ENCODE peak calls at places on chromosomes 3 and 15, in seven cellular contexts. One of them, this sample, is unnamed.

GRCh38 chr3:43417133-43417532 is 130.8 kb downstream of the SNRK start:
- DNase-seq in heart left ventricle: no peak
- DNase-seq in ovary: no peak
- DNase-seq in GM12892: no peak
- DNase-seq in endothelial cell of umbilical vein: no peak
- DNase-seq in testis: peak
- DNase-seq in adrenal gland: no peak
- DNase-seq in this sample: no peak

GRCh38 chr15:51874751-51875644 is 45.5 kb downstream of the TMOD3 start:
- DNase-seq in testis: no peak
- DNase-seq in GM12892: no peak
- DNase-seq in ovary: no peak
- DNase-seq in adrenal gland: no peak
- DNase-seq in heart left ventricle: no peak
- DNase-seq in endothelial cell of umbilical vein: peak
- DNase-seq in this sample: peak

GRCh38 chr15:56428821-56429458 is 36.0 kb downstream of the MNS1 start:
- DNase-seq in heart left ventricle: no peak
- DNase-seq in adrenal gland: no peak
- DNase-seq in ovary: no peak
- DNase-seq in GM12892: no peak
- DNase-seq in endothelial cell of umbilical vein: peak
- DNase-seq in testis: no peak
- DNase-seq in this sample: no peak

GRCh38 chr15:63352808-63353207 is 28.8 kb downstream of the CA12 start:
- DNase-seq in adrenal gland: no peak
- DNase-seq in testis: no peak
- DNase-seq in ovary: no peak
- DNase-seq in endothelial cell of umbilical vein: no peak
- DNase-seq in GM12892: no peak
- DNase-seq in heart left ventricle: no peak
- DNase-seq in this sample: no peak

GRCh38 chr3:8632402-8633237 is 12.0 kb downstream of the SSUH2 start:
- DNase-seq in endothelial cell of umbilical vein: no peak
- DNase-seq in adrenal gland: no peak
- DNase-seq in ovary: no peak
- DNase-seq in testis: no peak
- DNase-seq in GM12892: no peak
- DNase-seq in heart left ventricle: no peak
- DNase-seq in this sample: no peak

GRCh38 chr3:67655364-67656121 is 1.1 kb upstream of the SUCLG2 start:
- DNase-seq in testis: peak
- DNase-seq in GM12892: no peak
- DNase-seq in heart left ventricle: peak
- DNase-seq in adrenal gland: peak
- DNase-seq in endothelial cell of umbilical vein: no peak
- DNase-seq in ovary: no peak
- DNase-seq in this sample: no peak

GRCh38 chr3:172153335-172153861 is 114.0 kb downstream of the FNDC3B start:
- DNase-seq in ovary: peak
- DNase-seq in endothelial cell of umbilical vein: peak
- DNase-seq in GM12892: no peak
- DNase-seq in adrenal gland: peak
- DNase-seq in testis: peak
- DNase-seq in heart left ventricle: peak
- DNase-seq in this sample: peak

GRCh38 chr15:40878785-40879184 is 4.8 kb upstream of the RHOV start:
- DNase-seq in endothelial cell of umbilical vein: no peak
- DNase-seq in adrenal gland: no peak
- DNase-seq in testis: no peak
- DNase-seq in GM12892: no peak
- DNase-seq in ovary: no peak
- DNase-seq in heart left ventricle: no peak
- DNase-seq in this sample: peak

GRCh38 chr3:31423522-31423921 is 109.2 kb upstream of the STT3B start:
- DNase-seq in testis: peak
- DNase-seq in ovary: peak
- DNase-seq in heart left ventricle: no peak
- DNase-seq in endothelial cell of umbilical vein: no peak
- DNase-seq in GM12892: no peak
- DNase-seq in adrenal gland: peak
- DNase-seq in this sample: no peak

GRCh38 chr3:65867463-65868210 is 171.1 kb downstream of the MAGI1 start:
- DNase-seq in endothelial cell of umbilical vein: no peak
- DNase-seq in testis: no peak
- DNase-seq in ovary: no peak
- DNase-seq in heart left ventricle: no peak
- DNase-seq in adrenal gland: no peak
- DNase-seq in GM12892: no peak
- DNase-seq in this sample: no peak

GRCh38 chr3:195555110-195555509 is 12.0 kb upstream of the PPP1R2 start:
- DNase-seq in endothelial cell of umbilical vein: no peak
- DNase-seq in heart left ventricle: no peak
- DNase-seq in testis: no peak
- DNase-seq in GM12892: no peak
- DNase-seq in adrenal gland: no peak
- DNase-seq in ovary: no peak
- DNase-seq in this sample: no peak

GRCh38 chr15:61951949-61952348 is 108.3 kb downstream of the VPS13C start:
- DNase-seq in testis: peak
- DNase-seq in endothelial cell of umbilical vein: peak
- DNase-seq in ovary: no peak
- DNase-seq in GM12892: no peak
- DNase-seq in adrenal gland: no peak
- DNase-seq in heart left ventricle: no peak
- DNase-seq in this sample: no peak

GRCh38 chr15:99409097-99409473 is 156.7 kb upstream of the MEF2A start:
- DNase-seq in adrenal gland: peak
- DNase-seq in heart left ventricle: peak
- DNase-seq in testis: peak
- DNase-seq in ovary: peak
- DNase-seq in endothelial cell of umbilical vein: peak
- DNase-seq in GM12892: no peak
- DNase-seq in this sample: peak

GRCh38 chr3:175421897-175422296 is 562.8 kb downstream of the NAALADL2 start:
- DNase-seq in adrenal gland: no peak
- DNase-seq in ovary: no peak
- DNase-seq in testis: no peak
- DNase-seq in heart left ventricle: no peak
- DNase-seq in endothelial cell of umbilical vein: no peak
- DNase-seq in GM12892: no peak
- DNase-seq in this sample: no peak

DNA sequence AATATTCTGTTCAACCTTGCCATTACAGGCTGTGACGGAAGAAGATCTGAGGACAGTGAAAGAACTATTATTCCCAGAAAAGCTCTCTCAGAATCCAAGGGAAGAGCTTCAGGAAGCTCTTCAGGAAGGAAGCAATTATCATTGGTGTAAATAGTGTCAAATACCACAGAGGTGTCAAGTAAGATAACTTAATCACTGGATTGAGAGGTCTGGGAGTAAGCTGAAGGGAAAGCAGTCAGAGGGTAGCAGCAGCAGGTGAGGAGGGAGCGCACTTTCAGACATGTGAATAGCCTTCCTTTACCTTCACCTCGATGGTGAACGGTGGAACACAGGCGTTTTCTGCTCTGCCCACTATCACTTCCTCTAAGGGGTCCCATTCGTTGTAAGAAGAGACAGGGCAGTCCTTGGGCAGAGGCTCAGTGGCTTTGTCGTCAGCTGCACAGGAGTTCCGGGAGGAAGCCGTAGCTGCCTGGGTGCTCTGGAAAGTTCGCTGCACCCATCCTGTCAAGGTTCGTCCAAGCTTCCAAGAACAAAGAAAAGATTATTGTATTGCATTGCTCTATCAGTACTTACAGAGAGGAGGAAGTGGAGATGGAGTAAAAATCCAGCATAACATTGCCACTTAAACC is 1.9 kb downstream of the GATM start:
- DNase-seq in heart left ventricle: no peak
- DNase-seq in ovary: no peak
- DNase-seq in adrenal gland: no peak
- DNase-seq in testis: no peak
- DNase-seq in GM12892: no peak
- DNase-seq in endothelial cell of umbilical vein: no peak
- DNase-seq in this sample: no peak
- TF ChIP-seq POLR2A in heart left ventricle: no peak
- TF ChIP-seq POLR2A in ovary: no peak
- TF ChIP-seq POLR2A in adrenal gland: no peak
- TF ChIP-seq POLR2A in testis: no peak
- TF ChIP-seq POLR2A in GM12892: no peak
- TF ChIP-seq POLR2A in endothelial cell of umbilical vein: no peak
- TF ChIP-seq POLR2A in this sample: no peak

GRCh38 chr3:15860014-15860934 is 62.5 kb upstream of the ANKRD28 start:
- DNase-seq in heart left ventricle: no peak
- DNase-seq in GM12892: peak
- DNase-seq in testis: peak
- DNase-seq in endothelial cell of umbilical vein: peak
- DNase-seq in adrenal gland: peak
- DNase-seq in ovary: peak
- DNase-seq in this sample: peak

GRCh38 chr3:15859507-15860013 is 61.8 kb upstream of the ANKRD28 start:
- DNase-seq in heart left ventricle: peak
- DNase-seq in adrenal gland: peak
- DNase-seq in ovary: peak
- DNase-seq in testis: peak
- DNase-seq in GM12892: peak
- DNase-seq in endothelial cell of umbilical vein: peak
- DNase-seq in this sample: peak

GRCh38 chr3:15861163-15861562 is 63.4 kb upstream of the ANKRD28 start:
- DNase-seq in endothelial cell of umbilical vein: no peak
- DNase-seq in ovary: no peak
- DNase-seq in adrenal gland: no peak
- DNase-seq in GM12892: no peak
- DNase-seq in heart left ventricle: no peak
- DNase-seq in testis: no peak
- DNase-seq in this sample: no peak

GRCh38 chr3:15858547-15859506 is 61.0 kb upstream of the ANKRD28 start:
- DNase-seq in ovary: peak
- DNase-seq in endothelial cell of umbilical vein: peak
- DNase-seq in heart left ventricle: peak
- DNase-seq in GM12892: peak
- DNase-seq in adrenal gland: peak
- DNase-seq in testis: peak
- DNase-seq in this sample: peak
- TF ChIP-seq POLR2A in ovary: no peak
- TF ChIP-seq POLR2A in endothelial cell of umbilical vein: no peak
- TF ChIP-seq POLR2A in heart left ventricle: no peak
- TF ChIP-seq POLR2A in GM12892: peak
- TF ChIP-seq POLR2A in adrenal gland: no peak
- TF ChIP-seq POLR2A in testis: no peak
- TF ChIP-seq POLR2A in this sample: no peak

GRCh38 chr3:14402304-14402811 is at the start of gene SLC6A6:
- DNase-seq in heart left ventricle: peak
- DNase-seq in testis: peak
- DNase-seq in endothelial cell of umbilical vein: peak
- DNase-seq in adrenal gland: peak
- DNase-seq in ovary: peak
- DNase-seq in GM12892: peak
- DNase-seq in this sample: peak
- TF ChIP-seq POLR2A in heart left ventricle: no peak
- TF ChIP-seq POLR2A in testis: no peak
- TF ChIP-seq POLR2A in endothelial cell of umbilical vein: peak
- TF ChIP-seq POLR2A in adrenal gland: peak
- TF ChIP-seq POLR2A in ovary: no peak
- TF ChIP-seq POLR2A in GM12892: peak
- TF ChIP-seq POLR2A in this sample: peak

GRCh38 chr3:149177122-149177521 is 44.5 kb downstream of the CP start:
- DNase-seq in testis: no peak
- DNase-seq in GM12892: no peak
- DNase-seq in heart left ventricle: no peak
- DNase-seq in adrenal gland: no peak
- DNase-seq in endothelial cell of umbilical vein: no peak
- DNase-seq in ovary: no peak
- DNase-seq in this sample: no peak

GRCh38 chr3:149174901-149175300 is 45.5 kb downstream of the HPS3 start:
- DNase-seq in testis: no peak
- DNase-seq in adrenal gland: no peak
- DNase-seq in endothelial cell of umbilical vein: no peak
- DNase-seq in GM12892: no peak
- DNase-seq in heart left ventricle: no peak
- DNase-seq in ovary: no peak
- DNase-seq in this sample: no peak

GRCh38 chr3:149179225-149179624 is 42.4 kb downstream of the CP start:
- DNase-seq in endothelial cell of umbilical vein: peak
- DNase-seq in heart left ventricle: no peak
- DNase-seq in testis: no peak
- DNase-seq in ovary: no peak
- DNase-seq in adrenal gland: no peak
- DNase-seq in GM12892: no peak
- DNase-seq in this sample: no peak

GRCh38 chr3:149181179-149181578 is 40.5 kb downstream of the CP start:
- DNase-seq in GM12892: no peak
- DNase-seq in heart left ventricle: no peak
- DNase-seq in testis: no peak
- DNase-seq in endothelial cell of umbilical vein: no peak
- DNase-seq in ovary: no peak
- DNase-seq in adrenal gland: no peak
- DNase-seq in this sample: no peak

DNA sequence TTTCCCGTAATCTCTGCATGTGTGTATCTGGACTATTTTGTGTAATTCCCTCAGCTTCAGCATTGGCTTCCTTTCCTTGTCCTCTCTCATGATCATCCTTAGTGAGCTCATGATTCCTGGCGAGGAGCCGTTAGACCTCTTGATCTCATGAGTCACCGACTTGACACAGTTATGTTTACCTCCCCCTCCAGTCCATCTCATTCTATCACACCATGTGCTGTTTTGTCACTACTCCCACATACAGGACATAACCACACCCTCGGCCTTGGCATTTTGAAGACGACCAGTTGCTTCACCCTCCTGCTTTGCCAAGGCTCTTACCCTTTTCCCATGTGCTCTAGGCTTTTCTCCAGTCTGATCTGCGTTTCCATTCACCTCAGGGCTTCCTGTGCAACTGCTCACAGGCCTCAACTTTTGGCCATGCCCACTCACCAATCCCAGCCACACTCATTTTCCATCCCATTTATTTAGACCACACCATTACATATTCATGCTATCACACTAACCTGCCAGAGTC is 41.5 kb downstream of the CP start:
- DNase-seq in testis: peak
- DNase-seq in adrenal gland: peak
- DNase-seq in endothelial cell of umbilical vein: peak
- DNase-seq in ovary: peak
- DNase-seq in GM12892: no peak
- DNase-seq in heart left ventricle: peak
- DNase-seq in this sample: peak
- TF ChIP-seq POLR2A in testis: no peak
- TF ChIP-seq POLR2A in adrenal gland: peak
- TF ChIP-seq POLR2A in endothelial cell of umbilical vein: no peak
- TF ChIP-seq POLR2A in ovary: no peak
- TF ChIP-seq POLR2A in GM12892: no peak
- TF ChIP-seq POLR2A in heart left ventricle: no peak
- TF ChIP-seq POLR2A in this sample: no peak

DNA sequence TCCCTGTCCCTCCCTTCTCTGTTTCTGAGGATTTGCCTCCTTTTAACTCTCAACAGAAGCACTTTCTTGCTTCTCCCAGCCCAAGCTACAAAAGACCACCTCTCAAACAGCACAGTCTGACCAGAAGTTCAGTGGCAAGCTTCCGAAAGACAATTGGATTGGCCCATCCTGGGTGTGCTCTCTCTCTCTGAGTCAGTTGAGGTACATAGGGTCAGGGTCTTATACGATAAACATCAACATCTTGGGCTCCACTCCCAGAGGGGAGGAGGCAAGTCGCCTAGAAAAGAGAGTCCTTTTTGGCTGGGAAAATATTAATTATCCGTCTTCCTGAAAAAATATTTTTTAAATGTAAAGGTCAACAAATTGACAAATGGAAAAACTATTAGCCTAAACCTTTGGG is 155.8 kb downstream of the TMCO5A start:
- DNase-seq in testis: no peak
- DNase-seq in endothelial cell of umbilical vein: no peak
- DNase-seq in heart left ventricle: no peak
- DNase-seq in ovary: peak
- DNase-seq in adrenal gland: no peak
- DNase-seq in GM12892: no peak
- DNase-seq in this sample: no peak
- TF ChIP-seq POLR2A in testis: no peak
- TF ChIP-seq POLR2A in endothelial cell of umbilical vein: no peak
- TF ChIP-seq POLR2A in heart left ventricle: no peak
- TF ChIP-seq POLR2A in ovary: no peak
- TF ChIP-seq POLR2A in adrenal gland: no peak
- TF ChIP-seq POLR2A in GM12892: no peak
- TF ChIP-seq POLR2A in this sample: no peak

This sample was measured in H54.